ENCODE peak calls at places on chromosomes 4 and X, in ten cellular contexts. E is suprapubic skin, T is psoas muscle, S is lower lobe of right lung, M is spleen, V is OCI-LY7, K is heart left ventricle, N is H1, W is mammary epithelial cell, X is mesendoderm. O is an unnamed sample. For H3K4me1, the result is how much of the 10 kb centered on the place peaks cover.

GRCh38 chr4:114479595-114479994 is 119.0 kb upstream of the UGT8 start:
- DNase-seq in E (no peak), T (no peak), S (no peak), M (no peak), V (no peak), K (no peak), N (no peak), W (no peak), X (no peak), O (no peak)

GRCh38 chrX:39592776-39593175 is 505.0 kb downstream of the BCOR start:
- DNase-seq in E (no peak), T (no peak), S (no peak), M (no peak), V (no peak), K (no peak), N (no peak), W (peak), X (no peak), O (no peak)

GRCh38 chrX:8043546-8043945 is 116.3 kb upstream of the PNPLA4 start:
- DNase-seq in E (no peak), T (no peak), S (no peak), M (no peak), V (no peak), K (no peak), N (no peak), W (peak), X (no peak), O (no peak)

GRCh38 chrX:155065035-155065734 is 5.8 kb downstream of the CMC4 start:
- DNase-seq in E (no peak), T (no peak), S (no peak), M (no peak), V (no peak), K (no peak), N (no peak), W (peak), X (no peak), O (no peak)

GRCh38 chr4:106691749-106692148 is 323.2 kb upstream of the GIMD1 start:
- DNase-seq in E (no peak), T (no peak), S (no peak), M (no peak), V (no peak), K (no peak), N (no peak), W (no peak), X (peak), O (no peak)

GRCh38 chrX:129600981-129601424 is 53.8 kb downstream of the APLN start:
- DNase-seq in E (no peak), T (no peak), S (no peak), M (no peak), V (peak), K (no peak), N (no peak), W (peak), X (peak), O (no peak)

GRCh38 chrX:85051627-85052026 is 48.0 kb downstream of the APOOL start:
- DNase-seq in E (no peak), T (no peak), S (no peak), M (no peak), V (no peak), K (no peak), N (no peak), W (no peak), X (no peak), O (no peak)

GRCh38 chr4:39464886-39465501 is 6.1 kb downstream of the LIAS start:
- DNase-seq in E (no peak), T (no peak), S (no peak), M (no peak), V (no peak), K (no peak), N (no peak), W (peak), X (no peak), O (no peak)

GRCh38 chr4:8874896-8875680 is 3.4 kb upstream of the HMX1 start:
- DNase-seq in E (no peak), T (no peak), S (no peak), M (no peak), V (peak), K (no peak), N (no peak), W (no peak), X (no peak), O (no peak)

GRCh38 chrX:149124526-149125108 is 380.5 kb downstream of the IDS start:
- DNase-seq in E (no peak), T (no peak), S (no peak), M (no peak), V (no peak), K (no peak), N (no peak), W (peak), X (no peak), O (no peak)

GRCh38 chr4:126604273-126604867 is 1028.4 kb upstream of the INTU start:
- DNase-seq in E (no peak), T (no peak), S (no peak), M (no peak), V (peak), K (peak), N (no peak), W (peak), X (peak), O (no peak)

GRCh38 chr4:145909331-145909730 is 29.3 kb downstream of the ZNF827 start:
- DNase-seq in E (no peak), T (peak), S (peak), M (peak), V (peak), K (peak), N (peak), W (peak), X (peak), O (no peak)

GRCh38 chrX:143934542-143934941 is 50.7 kb downstream of the UBE2NL start:
- DNase-seq in E (no peak), T (no peak), S (no peak), M (no peak), V (no peak), K (no peak), N (no peak), W (no peak), X (peak), O (no peak)

GRCh38 chr4:8911311-8912088 is 39.9 kb upstream of the HMX1 start:
- DNase-seq in E (peak), T (peak), S (peak), M (peak), V (no peak), K (no peak), N (peak), W (no peak), X (no peak), O (peak)

GRCh38 chr4:8029689-8030088 is 90.0 kb upstream of the AFAP1 start:
- DNase-seq in E (no peak), T (peak), S (no peak), M (no peak), V (no peak), K (no peak), N (no peak), W (peak), X (peak), O (peak)

GRCh38 chr4:89753601-89754066 is 83.3 kb downstream of the SNCA start:
- DNase-seq in E (no peak), T (no peak), S (no peak), M (no peak), V (no peak), K (no peak), N (no peak), W (peak), X (peak), O (no peak)

GRCh38 chr4:68797618-68798017 is 18.2 kb upstream of the UGT2B10 start:
- DNase-seq in E (no peak), T (no peak), S (no peak), M (no peak), V (no peak), K (no peak), N (no peak), W (no peak), X (no peak), O (no peak)

GRCh38 chr4:53986062-53986461 is 78.3 kb downstream of the CHIC2 start:
- DNase-seq in E (no peak), T (no peak), S (no peak), M (no peak), V (no peak), K (no peak), N (no peak), W (no peak), X (no peak), O (no peak)

GRCh38 chrX:40094041-40094899 is 3.5 kb downstream of the BCOR start:
- DNase-seq in E (no peak), T (peak), S (peak), M (peak), V (no peak), K (peak), N (peak), W (no peak), X (peak), O (no peak)

GRCh38 chr4:146349306-146349705 is 135.0 kb downstream of the REELD1 start:
- DNase-seq in E (no peak), T (no peak), S (no peak), M (no peak), V (no peak), K (no peak), N (no peak), W (peak), X (no peak), O (no peak)

GRCh38 chr4:104351696-104352095 is 143.0 kb downstream of the CXXC4 start:
- DNase-seq in E (no peak), T (no peak), S (no peak), M (no peak), V (no peak), K (no peak), N (no peak), W (peak), X (no peak), O (no peak)

GRCh38 chr4:119337010-119337409 is 15.1 kb upstream of the FABP2 start:
- DNase-seq in E (no peak), T (no peak), S (no peak), M (no peak), V (no peak), K (no peak), N (no peak), W (no peak), X (no peak), O (no peak)

GRCh38 chr4:114100288-114101031 is 121.0 kb upstream of the ARSJ start:
- DNase-seq in E (no peak), T (no peak), S (no peak), M (no peak), V (no peak), K (no peak), N (no peak), W (no peak), X (no peak), O (no peak)

GRCh38 chrX:107691024-107691448 is 62.7 kb downstream of the PRPS1 start:
- DNase-seq in E (peak), T (no peak), S (no peak), M (no peak), V (no peak), K (no peak), N (no peak), W (no peak), X (no peak), O (no peak)

GRCh38 chrX:39318497-39319343 is 517.5 kb downstream of the MID1IP1 start:
- DNase-seq in E (no peak), T (peak), S (no peak), M (no peak), V (no peak), K (no peak), N (no peak), W (no peak), X (no peak), O (no peak)

GRCh38 chr4:65951177-65951576 is 280.9 kb upstream of the EPHA5 start:
- DNase-seq in E (no peak), T (no peak), S (no peak), M (no peak), V (no peak), K (no peak), N (no peak), W (no peak), X (peak), O (no peak)

GRCh38 chrX:150507251-150507856 is 61.1 kb upstream of the MTM1 start:
- DNase-seq in E (no peak), T (no peak), S (peak), M (no peak), V (no peak), K (peak), N (peak), W (no peak), X (peak), O (no peak)

GRCh38 chr4:133600008-133600407 is 450.9 kb downstream of the PCDH10 start:
- DNase-seq in E (no peak), T (no peak), S (no peak), M (no peak), V (no peak), K (no peak), N (no peak), W (no peak), X (no peak), O (no peak)

DNA sequence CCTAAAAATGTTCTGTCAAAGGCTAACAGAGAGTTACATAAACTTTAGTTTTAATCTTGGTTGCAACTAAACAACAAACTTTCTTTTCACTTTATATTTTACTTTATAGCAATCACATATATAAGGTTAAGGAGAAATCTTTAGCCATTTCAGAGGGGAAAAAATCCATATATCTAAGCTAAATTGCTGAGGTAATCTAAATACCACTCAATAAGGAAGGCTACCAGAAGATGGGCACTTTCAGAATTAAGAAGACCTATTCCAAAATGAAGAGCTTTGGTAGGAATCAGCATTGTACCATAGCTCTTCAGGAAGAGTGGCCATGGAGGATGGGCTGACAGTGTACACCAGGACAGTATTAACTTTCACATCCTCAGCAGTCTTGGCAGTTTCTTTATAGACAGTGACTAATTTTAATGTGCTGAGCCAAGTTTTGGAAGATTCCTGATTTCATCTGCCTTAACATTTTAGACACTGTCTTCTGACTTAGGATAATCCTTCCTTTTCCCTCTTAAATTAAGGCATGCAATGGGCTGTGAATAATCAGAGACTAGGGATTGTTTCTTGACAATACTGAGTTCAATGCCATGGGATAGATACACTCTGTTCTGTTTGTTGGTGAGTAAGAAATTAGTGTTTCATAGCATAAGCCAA is 7.1 kb downstream of the FAT4 start:
- DNase-seq in E (no peak), T (no peak), S (no peak), M (no peak), V (no peak), K (no peak), N (no peak), W (peak), X (no peak), O (no peak)
- H3K4me1 ChIP-seq in E (under half), T (under half), S (under half), M (under half), V (under half), K (half or more), N (under half), W (under half), X (under half), O (under half)

GRCh38 chrX:153877571-153878261 is 8.3 kb downstream of the L1CAM start:
- DNase-seq in E (no peak), T (no peak), S (no peak), M (no peak), V (no peak), K (no peak), N (no peak), W (no peak), X (no peak), O (no peak)
- H3K4me1 ChIP-seq in E (under half), T (under half), S (under half), M (under half), V (under half), K (under half), N (under half), W (under half), X (under half), O (under half)

GRCh38 chrX:151736685-151737084 is 2.1 kb downstream of the CNGA2 start:
- DNase-seq in E (no peak), T (no peak), S (no peak), M (peak), V (no peak), K (no peak), N (no peak), W (no peak), X (no peak), O (no peak)

GRCh38 chrX:151741606-151742005 is 7.1 kb downstream of the CNGA2 start:
- DNase-seq in E (no peak), T (no peak), S (no peak), M (peak), V (no peak), K (no peak), N (no peak), W (no peak), X (no peak), O (no peak)

GRCh38 chrX:151735219-151735618 is 673 bp downstream of the CNGA2 start:
- DNase-seq in E (no peak), T (no peak), S (no peak), M (peak), V (no peak), K (no peak), N (no peak), W (no peak), X (no peak), O (no peak)

GRCh38 chrX:151737494-151737893 is 2.9 kb downstream of the CNGA2 start:
- DNase-seq in E (no peak), T (no peak), S (no peak), M (peak), V (no peak), K (no peak), N (no peak), W (no peak), X (no peak), O (no peak)

DNA sequence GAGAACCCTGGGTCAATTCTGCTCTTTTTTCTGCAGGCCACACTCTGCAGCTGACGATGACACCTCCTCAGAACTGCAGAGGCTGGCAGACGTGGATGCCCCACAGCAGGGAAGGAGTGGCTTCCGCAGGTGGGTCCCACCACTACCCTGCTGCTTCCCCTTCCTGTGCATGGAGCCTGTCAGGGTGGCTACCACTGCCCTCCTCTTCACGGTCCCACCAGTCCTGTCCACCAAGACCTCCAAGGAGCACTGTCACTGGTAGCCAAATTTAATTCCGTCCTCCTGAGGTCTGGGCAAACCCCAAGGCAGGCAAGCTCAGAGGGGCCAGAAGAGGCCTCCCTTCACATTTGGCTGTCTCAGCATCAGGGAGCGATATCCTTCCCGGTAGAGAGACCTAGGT is 4.2 kb downstream of the CNGA2 start:
- DNase-seq in E (no peak), T (no peak), S (no peak), M (peak), V (no peak), K (no peak), N (no peak), W (no peak), X (no peak), O (no peak)
- H3K4me1 ChIP-seq in E (under half), T (under half), S (under half), M (under half), V (under half), K (under half), N (under half), W (under half), X (under half), O (under half)

DNA sequence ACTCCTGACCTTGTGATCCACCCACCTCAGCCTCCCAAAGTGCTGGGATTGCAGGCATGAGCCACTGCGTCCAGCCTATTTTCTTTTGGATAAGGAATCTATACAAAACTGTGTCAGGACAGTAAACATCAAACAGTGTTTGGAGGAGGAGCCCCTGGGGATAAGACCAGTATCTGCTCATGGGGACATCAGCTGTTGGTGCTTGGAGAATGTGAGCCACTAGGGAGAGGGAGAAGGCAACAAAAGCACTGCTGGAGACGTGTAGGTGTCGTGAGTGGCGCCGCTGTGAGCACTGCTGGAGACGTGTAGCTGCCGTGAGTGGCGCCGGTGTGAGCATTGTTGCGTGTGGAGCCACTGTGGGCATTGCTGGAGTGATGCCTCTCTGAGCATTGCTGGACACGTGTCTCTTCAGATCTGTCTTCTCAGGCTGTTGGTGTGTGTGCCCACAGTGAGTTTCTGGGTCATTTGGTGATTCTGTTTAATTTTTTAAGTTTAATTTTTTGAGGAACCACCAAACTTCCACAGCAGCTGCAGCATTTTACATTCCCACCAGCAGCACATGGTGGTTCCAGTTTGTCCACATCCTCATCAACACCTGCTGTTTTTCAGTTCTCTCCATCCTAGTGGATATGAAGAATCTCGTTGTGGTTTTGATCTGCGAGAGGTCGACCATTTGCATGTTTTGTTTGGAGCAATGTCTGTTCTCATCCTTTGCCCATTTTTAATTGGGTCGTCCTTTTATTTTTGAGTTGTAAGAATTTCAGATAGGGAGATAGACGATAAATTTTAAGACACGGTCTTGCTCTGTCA is 19.0 kb downstream of the DGKQ start:
- DNase-seq in E (no peak), T (peak), S (no peak), M (no peak), V (no peak), K (peak), N (no peak), W (no peak), X (no peak), O (no peak)
- H3K4me1 ChIP-seq in E (under half), T (under half), S (under half), M (under half), V (under half), K (under half), N (under half), W (under half), X (under half), O (under half)

GRCh38 chrX:68840256-68840655 is 11.4 kb downstream of the EFNB1 start:
- DNase-seq in E (no peak), T (no peak), S (no peak), M (no peak), V (no peak), K (no peak), N (no peak), W (no peak), X (no peak), O (no peak)
- H3K4me1 ChIP-seq in E (under half), T (under half), S (under half), M (under half), V (under half), K (under half), N (under half), W (half or more), X (under half), O (under half)

O was measured in RWPE2.